ENCODE peak calls at places on chromosome 3, in six cellular contexts. One of them, this sample, is unnamed.

GRCh38 chr3:15647629-15648167 is 46.2 kb downstream of the BTD start:
- DNase-seq in SK-N-SH: no peak
- DNase-seq in fibroblast of mammary gland: peak
- DNase-seq in bronchial epithelial cell: peak
- DNase-seq in NB4: peak
- DNase-seq in brain microvascular endothelial cell: peak
- DNase-seq in this sample: peak

GRCh38 chr3:77467702-77468407 is 428.0 kb downstream of the ROBO2 start:
- DNase-seq in SK-N-SH: no peak
- DNase-seq in fibroblast of mammary gland: peak
- DNase-seq in bronchial epithelial cell: peak
- DNase-seq in NB4: no peak
- DNase-seq in brain microvascular endothelial cell: no peak
- DNase-seq in this sample: no peak

GRCh38 chr3:15479602-15480248 is 41.8 kb downstream of the COLQ start:
- DNase-seq in SK-N-SH: no peak
- DNase-seq in fibroblast of mammary gland: no peak
- DNase-seq in bronchial epithelial cell: no peak
- DNase-seq in NB4: no peak
- DNase-seq in brain microvascular endothelial cell: no peak
- DNase-seq in this sample: no peak

GRCh38 chr3:14434541-14435151 is 32.2 kb downstream of the SLC6A6 start:
- DNase-seq in SK-N-SH: no peak
- DNase-seq in fibroblast of mammary gland: no peak
- DNase-seq in bronchial epithelial cell: no peak
- DNase-seq in NB4: no peak
- DNase-seq in brain microvascular endothelial cell: no peak
- DNase-seq in this sample: no peak

GRCh38 chr3:192772495-192772894 is 45.2 kb upstream of the FGF12 start:
- DNase-seq in SK-N-SH: peak
- DNase-seq in fibroblast of mammary gland: peak
- DNase-seq in bronchial epithelial cell: peak
- DNase-seq in NB4: peak
- DNase-seq in brain microvascular endothelial cell: peak
- DNase-seq in this sample: peak

GRCh38 chr3:16884748-16885587 is at the start of gene PLCL2:
- DNase-seq in SK-N-SH: peak
- DNase-seq in fibroblast of mammary gland: peak
- DNase-seq in bronchial epithelial cell: peak
- DNase-seq in NB4: peak
- DNase-seq in brain microvascular endothelial cell: no peak
- DNase-seq in this sample: peak

GRCh38 chr3:8773941-8774542 is 4.6 kb upstream of the OXTR start:
- DNase-seq in SK-N-SH: no peak
- DNase-seq in fibroblast of mammary gland: no peak
- DNase-seq in bronchial epithelial cell: no peak
- DNase-seq in NB4: no peak
- DNase-seq in brain microvascular endothelial cell: no peak
- DNase-seq in this sample: no peak

GRCh38 chr3:47661121-47661752 is 82.6 kb upstream of the CSPG5 start:
- DNase-seq in SK-N-SH: peak
- DNase-seq in fibroblast of mammary gland: peak
- DNase-seq in bronchial epithelial cell: peak
- DNase-seq in NB4: peak
- DNase-seq in brain microvascular endothelial cell: peak
- DNase-seq in this sample: peak

GRCh38 chr3:58391156-58391865 is 42.3 kb downstream of the PDHB start:
- DNase-seq in SK-N-SH: no peak
- DNase-seq in fibroblast of mammary gland: peak
- DNase-seq in bronchial epithelial cell: no peak
- DNase-seq in NB4: no peak
- DNase-seq in brain microvascular endothelial cell: no peak
- DNase-seq in this sample: no peak

GRCh38 chr3:115960799-115961198 is 337.5 kb downstream of the GAP43 start:
- DNase-seq in SK-N-SH: peak
- DNase-seq in fibroblast of mammary gland: no peak
- DNase-seq in bronchial epithelial cell: no peak
- DNase-seq in NB4: no peak
- DNase-seq in brain microvascular endothelial cell: no peak
- DNase-seq in this sample: no peak

DNA sequence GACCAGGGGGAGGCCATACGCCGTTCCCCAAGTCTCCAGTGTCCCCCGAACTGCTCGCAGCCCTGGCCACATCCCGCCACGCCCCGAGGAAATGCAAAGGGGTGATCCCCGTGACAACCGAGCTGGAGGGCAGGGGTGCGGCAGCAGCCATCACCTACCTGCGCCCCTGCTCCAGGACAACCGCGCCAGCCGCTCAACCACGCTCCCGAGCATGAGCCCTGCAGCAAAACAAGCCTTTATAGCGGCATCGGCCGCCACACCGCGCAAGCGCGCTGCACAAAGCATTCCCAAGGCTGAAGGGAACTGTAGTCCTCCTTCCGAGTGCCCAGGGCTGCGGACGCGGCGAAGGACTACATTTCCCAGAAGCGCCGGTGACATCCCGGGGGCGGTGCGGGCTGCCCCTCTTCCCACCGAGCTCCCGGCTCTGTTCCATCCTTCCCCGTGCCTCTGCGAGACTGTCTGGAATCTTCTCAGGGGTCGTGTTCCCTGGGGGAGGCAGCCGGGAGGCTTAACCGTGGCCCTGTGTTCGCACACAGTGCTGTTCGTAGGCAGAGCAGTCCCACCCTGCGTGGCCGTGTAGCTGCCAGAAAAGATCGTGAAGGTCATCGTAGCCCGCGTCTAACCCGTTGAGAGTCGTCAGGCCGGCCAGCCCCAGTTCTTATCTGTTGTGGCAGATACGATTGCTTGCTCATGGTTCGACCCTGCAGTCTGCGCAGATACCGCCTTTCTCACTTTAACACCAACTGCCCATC is at the start of gene ABCC5:
- DNase-seq in SK-N-SH: peak
- DNase-seq in fibroblast of mammary gland: peak
- DNase-seq in bronchial epithelial cell: peak
- DNase-seq in NB4: peak
- DNase-seq in brain microvascular endothelial cell: peak
- DNase-seq in this sample: peak
- TF ChIP-seq CTCF in SK-N-SH: no peak
- TF ChIP-seq CTCF in fibroblast of mammary gland: no peak
- TF ChIP-seq CTCF in bronchial epithelial cell: no peak
- TF ChIP-seq CTCF in NB4: no peak
- TF ChIP-seq CTCF in brain microvascular endothelial cell: no peak
- TF ChIP-seq CTCF in this sample: no peak

GRCh38 chr3:193775421-193776077 is 182.5 kb downstream of the OPA1 start:
- DNase-seq in SK-N-SH: no peak
- DNase-seq in fibroblast of mammary gland: no peak
- DNase-seq in bronchial epithelial cell: no peak
- DNase-seq in NB4: no peak
- DNase-seq in brain microvascular endothelial cell: no peak
- DNase-seq in this sample: no peak
- H3K4me3 ChIP-seq in SK-N-SH: no peak
- H3K4me3 ChIP-seq in fibroblast of mammary gland: no peak
- H3K4me3 ChIP-seq in bronchial epithelial cell: no peak
- H3K4me3 ChIP-seq in NB4: no peak
- H3K4me3 ChIP-seq in brain microvascular endothelial cell: no peak
- H3K4me3 ChIP-seq in this sample: no peak

DNA sequence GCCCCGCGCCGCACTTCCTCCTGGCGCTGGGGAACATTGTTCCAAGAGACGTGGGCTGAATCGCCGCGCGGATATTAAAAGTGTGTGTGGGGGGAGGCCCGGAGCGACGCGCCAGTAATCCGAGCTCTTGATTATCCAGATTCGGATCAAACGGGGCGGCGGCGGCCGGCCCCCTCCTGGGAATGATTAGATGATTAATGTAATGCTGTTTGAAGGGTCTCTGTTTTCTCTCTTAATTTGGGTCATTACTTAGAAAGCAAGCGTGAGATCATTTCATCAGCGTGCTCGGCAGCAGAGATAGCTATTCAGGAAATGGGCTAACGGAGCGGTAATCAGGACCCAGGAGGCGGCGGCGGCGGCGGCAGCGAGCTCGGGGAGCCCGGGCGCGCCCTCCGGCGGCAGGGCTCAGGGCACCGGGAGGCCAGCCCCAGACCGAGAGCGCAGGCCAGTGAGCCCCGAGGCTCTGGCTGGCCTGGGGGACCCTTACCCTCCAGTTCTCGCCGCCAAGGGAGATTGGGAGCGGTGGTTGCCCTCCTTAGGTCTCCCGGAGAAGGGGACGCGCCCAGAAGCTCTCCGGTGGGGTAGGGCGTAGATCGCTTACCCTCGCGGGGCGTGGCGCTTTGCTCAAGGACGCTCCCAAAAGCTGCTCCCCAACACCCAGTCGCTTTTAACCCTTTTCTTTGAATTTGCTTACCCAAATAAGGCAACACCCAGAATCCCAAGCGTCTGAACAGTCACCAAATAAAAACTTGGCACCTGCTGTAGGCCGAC is 4.5 kb downstream of the FEZF2 start:
- DNase-seq in SK-N-SH: peak
- DNase-seq in fibroblast of mammary gland: no peak
- DNase-seq in bronchial epithelial cell: no peak
- DNase-seq in NB4: no peak
- DNase-seq in brain microvascular endothelial cell: no peak
- DNase-seq in this sample: no peak
- TF ChIP-seq CTCF in SK-N-SH: peak
- TF ChIP-seq CTCF in fibroblast of mammary gland: no peak
- TF ChIP-seq CTCF in bronchial epithelial cell: peak
- TF ChIP-seq CTCF in NB4: no peak
- TF ChIP-seq CTCF in brain microvascular endothelial cell: no peak
- TF ChIP-seq CTCF in this sample: no peak

GRCh38 chr3:31810991-31811433 is 170.1 kb downstream of the OSBPL10 start:
- DNase-seq in SK-N-SH: no peak
- DNase-seq in fibroblast of mammary gland: no peak
- DNase-seq in bronchial epithelial cell: no peak
- DNase-seq in NB4: no peak
- DNase-seq in brain microvascular endothelial cell: no peak
- DNase-seq in this sample: no peak
- H3K4me3 ChIP-seq in SK-N-SH: no peak
- H3K4me3 ChIP-seq in fibroblast of mammary gland: no peak
- H3K4me3 ChIP-seq in bronchial epithelial cell: no peak
- H3K4me3 ChIP-seq in NB4: no peak
- H3K4me3 ChIP-seq in brain microvascular endothelial cell: no peak
- H3K4me3 ChIP-seq in this sample: no peak

GRCh38 chr3:127794402-127794801 is 27.9 kb downstream of the MGLL start:
- DNase-seq in SK-N-SH: no peak
- DNase-seq in fibroblast of mammary gland: peak
- DNase-seq in bronchial epithelial cell: no peak
- DNase-seq in NB4: no peak
- DNase-seq in brain microvascular endothelial cell: no peak
- DNase-seq in this sample: no peak

GRCh38 chr3:127794972-127795371 is 27.3 kb downstream of the MGLL start:
- DNase-seq in SK-N-SH: no peak
- DNase-seq in fibroblast of mammary gland: no peak
- DNase-seq in bronchial epithelial cell: no peak
- DNase-seq in NB4: no peak
- DNase-seq in brain microvascular endothelial cell: no peak
- DNase-seq in this sample: no peak

GRCh38 chr3:127796045-127796720 is 26.1 kb downstream of the MGLL start:
- DNase-seq in SK-N-SH: peak
- DNase-seq in fibroblast of mammary gland: no peak
- DNase-seq in bronchial epithelial cell: no peak
- DNase-seq in NB4: no peak
- DNase-seq in brain microvascular endothelial cell: no peak
- DNase-seq in this sample: no peak

GRCh38 chr3:127798716-127799115 is 23.6 kb downstream of the MGLL start:
- DNase-seq in SK-N-SH: no peak
- DNase-seq in fibroblast of mammary gland: no peak
- DNase-seq in bronchial epithelial cell: no peak
- DNase-seq in NB4: no peak
- DNase-seq in brain microvascular endothelial cell: no peak
- DNase-seq in this sample: no peak

GRCh38 chr3:127796751-127797150 is 25.6 kb downstream of the MGLL start:
- DNase-seq in SK-N-SH: peak
- DNase-seq in fibroblast of mammary gland: no peak
- DNase-seq in bronchial epithelial cell: no peak
- DNase-seq in NB4: no peak
- DNase-seq in brain microvascular endothelial cell: no peak
- DNase-seq in this sample: no peak
- TF ChIP-seq CTCF in SK-N-SH: no peak
- TF ChIP-seq CTCF in fibroblast of mammary gland: no peak
- TF ChIP-seq CTCF in bronchial epithelial cell: no peak
- TF ChIP-seq CTCF in NB4: no peak
- TF ChIP-seq CTCF in brain microvascular endothelial cell: no peak
- TF ChIP-seq CTCF in this sample: no peak

GRCh38 chr3:120795959-120796358 is 53.4 kb downstream of the GTF2E1 start:
- DNase-seq in SK-N-SH: no peak
- DNase-seq in fibroblast of mammary gland: no peak
- DNase-seq in bronchial epithelial cell: no peak
- DNase-seq in NB4: no peak
- DNase-seq in brain microvascular endothelial cell: no peak
- DNase-seq in this sample: no peak
- H3K4me3 ChIP-seq in SK-N-SH: no peak
- H3K4me3 ChIP-seq in fibroblast of mammary gland: no peak
- H3K4me3 ChIP-seq in bronchial epithelial cell: no peak
- H3K4me3 ChIP-seq in NB4: no peak
- H3K4me3 ChIP-seq in brain microvascular endothelial cell: no peak
- H3K4me3 ChIP-seq in this sample: no peak

This sample was measured in choroid plexus epithelial cell.